ENCODE peak calls at places on chromosomes 16 and 17, in eight cellular contexts. K is AG09319; C is heart left ventricle; T is left ventricle myocardium inferior; V is stimulated activated CD8-positive, alpha-beta memory T cell treated with anti-CD3 and anti-CD28 coated beads, Interleukin-7, amount 100 ng/mL, for 1 hour; O is activated naive CD8-positive, alpha-beta T cell treated with anti-CD3 and anti-CD28 coated beads, Interleukin-2, amount 50 U/mL, for 16 hours; H is sigmoid colon; N is AG08395. E is an unnamed sample.

GRCh38 chr16:526181-527014 is 1.1 kb upstream of the CAPN15 start:
- DNase-seq in K (no peak), C (no peak), T (peak), V (no peak), O (no peak), H (peak), N (no peak), E (no peak)

GRCh38 chr16:23520500-23520899 is 10.2 kb upstream of the GGA2 start:
- DNase-seq in K (no peak), C (no peak), T (no peak), V (no peak), O (no peak), H (no peak), N (no peak), E (no peak)

GRCh38 chr17:14269473-14269872 is 31.4 kb upstream of the HS3ST3B1 start:
- DNase-seq in K (no peak), C (no peak), T (no peak), V (no peak), O (no peak), H (no peak), N (no peak), E (no peak)

GRCh38 chr16:17379121-17379571 is 91.6 kb downstream of the XYLT1 start:
- DNase-seq in K (no peak), C (peak), T (peak), V (no peak), O (no peak), H (peak), N (peak), E (no peak)

GRCh38 chr16:29972500-29972899 is 1.2 kb upstream of the TAOK2 start:
- DNase-seq in K (no peak), C (no peak), T (no peak), V (no peak), O (no peak), H (no peak), N (no peak), E (no peak)

GRCh38 chr17:59616253-59616920 is 3.3 kb upstream of the CLTC start:
- DNase-seq in K (no peak), C (no peak), T (no peak), V (no peak), O (no peak), H (no peak), N (no peak), E (no peak)

GRCh38 chr17:51818777-51819176 is 339.7 kb downstream of the CA10 start:
- DNase-seq in K (no peak), C (no peak), T (no peak), V (no peak), O (no peak), H (no peak), N (no peak), E (no peak)

GRCh38 chr16:22671301-22672076 is 142.5 kb upstream of the HS3ST2 start:
- DNase-seq in K (no peak), C (no peak), T (no peak), V (no peak), O (no peak), H (peak), N (no peak), E (no peak)

GRCh38 chr17:50272711-50273653 is 1.3 kb upstream of the TMEM92 start:
- DNase-seq in K (no peak), C (peak), T (peak), V (no peak), O (peak), H (no peak), N (peak), E (peak)

GRCh38 chr17:6328279-6328678 is 106.6 kb downstream of the AIPL1 start:
- DNase-seq in K (no peak), C (no peak), T (no peak), V (no peak), O (no peak), H (no peak), N (no peak), E (no peak)

E was measured in spleen.